ENCODE peak calls at places on chromosomes 16 and 17, in six cellular contexts. One of them, this sample, is unnamed.

GRCh38 chr17:57939797-57940196 is 15.4 kb downstream of the CUEDC1 start:
- DNase-seq in AG10803: no peak
- DNase-seq in substantia nigra: no peak
- DNase-seq in hepatocyte: no peak
- DNase-seq in ureter: no peak
- DNase-seq in activated CD8-positive, alpha-beta memory T cell treated with anti-CD3 and anti-CD28 coated beads for 1 hour: no peak
- DNase-seq in this sample: peak; percentile 32

GRCh38 chr17:21551081-21551881 is 141.0 kb upstream of the KCNJ18 start:
- DNase-seq in AG10803: peak; percentile 85
- DNase-seq in ureter: peak; percentile 78
- DNase-seq in activated CD8-positive, alpha-beta memory T cell treated with anti-CD3 and anti-CD28 coated beads for 1 hour: peak; percentile 83
- DNase-seq in substantia nigra: peak; percentile 84
- DNase-seq in hepatocyte: no peak
- DNase-seq in this sample: peak; percentile 71

GRCh38 chr16:81748476-81749198 is 30.5 kb upstream of the PLCG2 start:
- DNase-seq in activated CD8-positive, alpha-beta memory T cell treated with anti-CD3 and anti-CD28 coated beads for 1 hour: no peak
- DNase-seq in AG10803: no peak
- DNase-seq in hepatocyte: no peak
- DNase-seq in substantia nigra: no peak
- DNase-seq in ureter: no peak
- DNase-seq in this sample: no peak

GRCh38 chr17:63405741-63406261 is 40.3 kb downstream of the CYB561 start:
- DNase-seq in substantia nigra: no peak
- DNase-seq in ureter: no peak
- DNase-seq in activated CD8-positive, alpha-beta memory T cell treated with anti-CD3 and anti-CD28 coated beads for 1 hour: no peak
- DNase-seq in hepatocyte: peak; percentile 78
- DNase-seq in AG10803: peak; percentile 85
- DNase-seq in this sample: peak; percentile 67

GRCh38 chr16:79690159-79690558 is 89.6 kb upstream of the MAF start:
- DNase-seq in substantia nigra: no peak
- DNase-seq in hepatocyte: no peak
- DNase-seq in activated CD8-positive, alpha-beta memory T cell treated with anti-CD3 and anti-CD28 coated beads for 1 hour: no peak
- DNase-seq in ureter: no peak
- DNase-seq in AG10803: no peak
- DNase-seq in this sample: no peak

GRCh38 chr17:69762766-69763165 is 312.3 kb upstream of the KCNJ16 start:
- DNase-seq in hepatocyte: no peak
- DNase-seq in AG10803: no peak
- DNase-seq in ureter: no peak
- DNase-seq in activated CD8-positive, alpha-beta memory T cell treated with anti-CD3 and anti-CD28 coated beads for 1 hour: no peak
- DNase-seq in substantia nigra: no peak
- DNase-seq in this sample: no peak

GRCh38 chr17:42519546-42520444 is 16.2 kb upstream of the NAGLU start:
- DNase-seq in hepatocyte: peak; percentile 91
- DNase-seq in ureter: peak; percentile 94
- DNase-seq in AG10803: peak; percentile 100
- DNase-seq in activated CD8-positive, alpha-beta memory T cell treated with anti-CD3 and anti-CD28 coated beads for 1 hour: no peak
- DNase-seq in substantia nigra: peak; percentile 83
- DNase-seq in this sample: peak; percentile 45

GRCh38 chr17:28908640-28909098 is 5.8 kb upstream of the DHRS13 start:
- DNase-seq in activated CD8-positive, alpha-beta memory T cell treated with anti-CD3 and anti-CD28 coated beads for 1 hour: no peak
- DNase-seq in substantia nigra: peak; percentile 14
- DNase-seq in ureter: peak; percentile 76
- DNase-seq in hepatocyte: peak; percentile 61
- DNase-seq in AG10803: peak; percentile 68
- DNase-seq in this sample: no peak

GRCh38 chr17:8225813-8226535 is 15.6 kb upstream of the AURKB start:
- DNase-seq in ureter: peak; percentile 67
- DNase-seq in AG10803: peak; percentile 82
- DNase-seq in activated CD8-positive, alpha-beta memory T cell treated with anti-CD3 and anti-CD28 coated beads for 1 hour: no peak
- DNase-seq in substantia nigra: peak; percentile 60
- DNase-seq in hepatocyte: peak; percentile 76
- DNase-seq in this sample: peak; percentile 43

GRCh38 chr17:35684046-35684802 is 47.2 kb upstream of the RASL10B start:
- DNase-seq in substantia nigra: no peak
- DNase-seq in AG10803: peak; percentile 70
- DNase-seq in ureter: no peak
- DNase-seq in hepatocyte: no peak
- DNase-seq in activated CD8-positive, alpha-beta memory T cell treated with anti-CD3 and anti-CD28 coated beads for 1 hour: no peak
- DNase-seq in this sample: no peak

GRCh38 chr17:36627101-36627500 is 25.7 kb downstream of the MRM1 start:
- DNase-seq in ureter: no peak
- DNase-seq in AG10803: no peak
- DNase-seq in hepatocyte: no peak
- DNase-seq in activated CD8-positive, alpha-beta memory T cell treated with anti-CD3 and anti-CD28 coated beads for 1 hour: no peak
- DNase-seq in substantia nigra: no peak
- DNase-seq in this sample: no peak

This sample was measured in small intestine.